ENCODE peak calls at places on chromosomes 6 and 20, in four cellular contexts. N is A549, T is HepG2, W is endothelial cell of umbilical vein. C is an unnamed sample.

GRCh38 chr6:168353041-168353440 is 33.5 kb upstream of the DACT2 start:
- DNase-seq in N (no peak), T (no peak), W (no peak), C (no peak)

GRCh38 chr20:4434681-4435080 is 287.0 kb upstream of the PRND start:
- DNase-seq in N (no peak), T (no peak), W (no peak), C (no peak)

GRCh38 chr20:3812975-3813599 is 7.3 kb upstream of the AP5S1 start:
- DNase-seq in N (no peak), T (no peak), W (no peak), C (no peak)

GRCh38 chr6:148370171-148370570 is 27.5 kb downstream of the SASH1 start:
- DNase-seq in N (no peak), T (no peak), W (no peak), C (no peak)

GRCh38 chr6:143286280-143286795 is 164.2 kb downstream of the ADAT2 start:
- DNase-seq in N (no peak), T (no peak), W (peak), C (no peak)

GRCh38 chr6:75531174-75531573 is 37.6 kb upstream of the FILIP1 start:
- DNase-seq in N (no peak), T (no peak), W (peak), C (no peak)

GRCh38 chr6:20708367-20709124 is 174.3 kb downstream of the CDKAL1 start:
- DNase-seq in N (no peak), T (no peak), W (no peak), C (no peak)

GRCh38 chr6:104268389-104268788 is 591.3 kb downstream of the HACE1 start:
- DNase-seq in N (no peak), T (no peak), W (no peak), C (no peak)

GRCh38 chr20:41135187-41135887 is 2.0 kb upstream of the PLCG1 start:
- DNase-seq in N (peak), T (peak), W (peak), C (peak)

GRCh38 chr6:104885518-104886043 is 25.9 kb upstream of the HACE1 start:
- DNase-seq in N (no peak), T (no peak), W (no peak), C (no peak)

GRCh38 chr6:29924731-29925130 is 17.6 kb upstream of the HLA-A start:
- DNase-seq in N (no peak), T (no peak), W (no peak), C (no peak)

GRCh38 chr6:82875573-82876185 is 190.0 kb downstream of the UBE3D start:
- DNase-seq in N (peak), T (no peak), W (peak), C (no peak)

GRCh38 chr20:15637971-15638754 is 935.1 kb downstream of the KIF16B start:
- DNase-seq in N (no peak), T (no peak), W (peak), C (no peak)

GRCh38 chr6:159701413-159701999 is 8.5 kb upstream of the SOD2 start:
- DNase-seq in N (peak), T (peak), W (peak), C (peak)

GRCh38 chr6:150516199-150516598 is 83.5 kb upstream of the PLEKHG1 start:
- DNase-seq in N (no peak), T (no peak), W (no peak), C (no peak)

GRCh38 chr20:37918035-37918434 is 15.1 kb downstream of the VSTM2L start:
- DNase-seq in N (no peak), T (no peak), W (no peak), C (no peak)

GRCh38 chr6:102670756-102671155 is 1277.2 kb downstream of the GRIK2 start:
- DNase-seq in N (no peak), T (no peak), W (no peak), C (no peak)

GRCh38 chr6:35552285-35552917 is 39.7 kb upstream of the TULP1 start:
- DNase-seq in N (peak), T (peak), W (peak), C (peak)

GRCh38 chr6:149080511-149080910 is 237.0 kb upstream of the TAB2 start:
- DNase-seq in N (no peak), T (no peak), W (no peak), C (no peak)

GRCh38 chr6:42086046-42086664 is 35.8 kb downstream of the TAF8 start:
- DNase-seq in N (peak), T (no peak), W (peak), C (no peak)

GRCh38 chr20:23235173-23236027 is 115.2 kb upstream of the NXT1 start:
- DNase-seq in N (peak), T (peak), W (peak), C (peak)

GRCh38 chr6:34520645-34521462 is 35.3 kb downstream of the SPDEF start:
- DNase-seq in N (no peak), T (no peak), W (no peak), C (no peak)

GRCh38 chr20:1835126-1835525 is 60.1 kb upstream of the SIRPA start:
- DNase-seq in N (no peak), T (no peak), W (no peak), C (no peak)

GRCh38 chr20:37986873-37987601 is 46.2 kb downstream of the TTI1 start:
- DNase-seq in N (no peak), T (peak), W (no peak), C (no peak)

GRCh38 chr6:28423546-28423945 is 19.7 kb downstream of the ZSCAN23 start:
- DNase-seq in N (no peak), T (no peak), W (no peak), C (no peak)

GRCh38 chr6:130503146-130503545 is 137.3 kb downstream of the TMEM200A start:
- DNase-seq in N (no peak), T (no peak), W (no peak), C (no peak)

GRCh38 chr6:5025911-5026819 is 22.3 kb upstream of the RPP40 start:
- DNase-seq in N (no peak), T (peak), W (peak), C (peak)

GRCh38 chr20:2527762-2528161 is 8.6 kb upstream of the TMC2 start:
- DNase-seq in N (no peak), T (no peak), W (no peak), C (no peak)

GRCh38 chr6:167481527-167481926 is 156.6 kb downstream of the TTLL2 start:
- DNase-seq in N (no peak), T (no peak), W (peak), C (no peak)

GRCh38 chr6:157983439-157984119 is 1.9 kb downstream of the SYNJ2 start:
- DNase-seq in N (no peak), T (no peak), W (no peak), C (no peak)

GRCh38 chr6:30556714-30556963 is 350 bp upstream of the GNL1 start:
- DNase-seq in N (no peak), T (no peak), W (no peak), C (no peak)

GRCh38 chr20:57198359-57199072 is 67.9 kb downstream of the BMP7 start:
- DNase-seq in N (no peak), T (no peak), W (no peak), C (peak)

GRCh38 chr20:45229264-45230056 is 8.3 kb downstream of the SEMG2 start:
- DNase-seq in N (no peak), T (peak), W (no peak), C (peak)

GRCh38 chr20:50731930-50732690 is 730 bp downstream of the PARD6B start:
- DNase-seq in N (peak), T (peak), W (no peak), C (no peak)

GRCh38 chr20:45489083-45489531 is 19.6 kb downstream of the WFDC2 start:
- DNase-seq in N (no peak), T (no peak), W (peak), C (no peak)

GRCh38 chr20:1536893-1537730 is 20.4 kb downstream of the SIRPD start:
- DNase-seq in N (no peak), T (no peak), W (no peak), C (peak)

GRCh38 chr6:43766964-43767461 is 3.0 kb upstream of the VEGFA start:
- DNase-seq in N (no peak), T (peak), W (no peak), C (no peak)
- TF ChIP-seq MYC in N (no peak), T (no peak), W (no peak), C (no peak)

DNA sequence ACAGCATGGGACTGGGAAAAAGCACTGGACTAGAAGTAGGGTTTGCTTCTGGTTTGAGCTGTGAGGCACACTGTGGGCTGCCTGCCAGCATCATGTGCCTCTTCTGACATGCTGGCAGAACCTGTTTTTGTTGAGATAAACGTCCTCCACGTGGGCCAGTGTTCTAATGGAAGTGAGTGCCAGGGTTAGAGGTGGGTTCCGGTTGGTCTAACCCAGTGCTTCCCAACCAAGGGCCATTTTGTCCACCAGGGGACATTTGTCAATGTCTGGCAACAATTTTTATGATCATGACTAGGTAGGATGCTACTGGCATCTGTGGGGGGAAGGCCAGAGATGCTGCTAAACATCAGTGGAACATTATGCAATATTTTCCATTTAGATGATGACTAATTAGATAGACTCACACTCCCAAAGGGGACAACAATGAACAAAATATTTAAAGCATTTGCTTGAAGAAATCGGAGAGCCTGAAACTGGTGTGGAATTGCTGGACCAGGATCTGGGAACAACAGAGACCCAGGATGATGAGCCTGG is 7.8 kb upstream of the APMAP start:
- DNase-seq in N (peak), T (no peak), W (peak), C (peak)
- TF ChIP-seq CTCF in N (no peak), T (no peak), W (no peak), C (no peak)

GRCh38 chr6:145067430-145067829 is 667.9 kb downstream of the EPM2A start:
- DNase-seq in N (no peak), T (no peak), W (no peak), C (no peak)
- TF ChIP-seq MYC in N (no peak), T (no peak), W (no peak), C (no peak)

DNA sequence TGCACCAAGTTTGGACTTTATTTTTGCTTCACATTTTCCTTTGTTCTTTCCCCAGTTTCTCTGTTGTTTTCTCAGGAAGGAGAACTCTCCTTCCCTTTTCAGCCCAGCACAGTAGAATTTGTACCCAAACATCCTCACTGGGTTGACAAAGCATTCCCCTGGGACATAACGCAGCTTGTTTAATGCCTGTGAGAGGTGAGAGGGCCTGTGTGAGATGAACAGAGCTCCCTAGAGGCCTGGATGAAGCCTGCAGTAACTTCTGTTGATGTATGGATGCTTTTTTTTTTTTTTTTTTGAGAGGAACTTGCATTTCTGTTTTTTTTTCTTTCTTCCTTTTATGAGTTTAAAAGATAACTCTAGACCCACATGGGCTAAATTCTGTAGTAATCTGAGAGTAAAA is 104.9 kb upstream of the SLC22A23 start:
- DNase-seq in N (no peak), T (peak), W (peak), C (peak)
- TF ChIP-seq CTCF in N (no peak), T (peak), W (peak), C (no peak)

GRCh38 chr20:7493311-7493710 is 446.9 kb downstream of the HAO1 start:
- DNase-seq in N (no peak), T (no peak), W (no peak), C (no peak)

GRCh38 chr20:7499201-7499600 is 441.1 kb downstream of the HAO1 start:
- DNase-seq in N (no peak), T (no peak), W (peak), C (no peak)

GRCh38 chr20:7500362-7500761 is 439.9 kb downstream of the HAO1 start:
- DNase-seq in N (no peak), T (no peak), W (no peak), C (no peak)

GRCh38 chr20:7496394-7497111 is 443.7 kb downstream of the HAO1 start:
- DNase-seq in N (no peak), T (no peak), W (peak), C (no peak)

GRCh38 chr20:7497985-7498384 is 442.3 kb downstream of the HAO1 start:
- DNase-seq in N (no peak), T (no peak), W (peak), C (no peak)
- TF ChIP-seq MYC in N (no peak), T (no peak), W (no peak), C (no peak)

DNA sequence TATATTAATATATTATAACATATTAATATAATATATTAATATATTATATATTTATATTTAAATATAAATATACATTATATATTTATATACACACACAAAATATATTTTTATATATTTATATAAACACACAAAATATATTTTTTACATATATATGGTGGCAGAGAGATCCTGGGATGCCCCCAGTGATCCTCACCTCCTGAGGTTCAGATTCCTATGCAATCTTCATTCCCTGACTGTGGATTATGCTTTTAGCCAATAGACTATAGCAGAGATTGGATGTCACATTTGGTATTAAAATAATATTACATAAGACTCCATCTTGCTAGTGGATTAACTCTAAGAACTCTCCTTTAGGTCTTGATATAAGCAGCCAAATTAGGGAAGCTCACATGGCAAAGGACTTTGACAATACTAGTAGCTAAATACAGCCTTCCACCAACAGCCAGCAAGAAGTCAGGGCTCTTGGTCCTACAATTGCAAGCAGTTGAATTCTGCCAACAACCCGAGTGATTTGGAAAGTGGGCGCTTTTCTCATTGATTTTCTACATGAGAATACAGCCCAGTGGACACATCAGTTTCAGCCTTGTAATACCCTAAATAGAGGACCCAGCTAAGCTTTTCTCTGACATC is 681.0 kb downstream of the C6orf118 start:
- DNase-seq in N (no peak), T (no peak), W (no peak), C (peak)
- TF ChIP-seq CTCF in N (no peak), T (no peak), W (no peak), C (no peak)

GRCh38 chr20:48825551-48825885 is 2.3 kb downstream of the PREX1 start:
- DNase-seq in N (no peak), T (no peak), W (no peak), C (no peak)

GRCh38 chr20:48827880-48828733 is at the start of gene PREX1:
- DNase-seq in N (peak), T (no peak), W (peak), C (peak)

GRCh38 chr20:48826064-48826463 is 1.7 kb downstream of the PREX1 start:
- DNase-seq in N (no peak), T (no peak), W (no peak), C (peak)

GRCh38 chr20:48828734-48829460 is 1.1 kb upstream of the PREX1 start:
- DNase-seq in N (peak), T (no peak), W (no peak), C (peak)

DNA sequence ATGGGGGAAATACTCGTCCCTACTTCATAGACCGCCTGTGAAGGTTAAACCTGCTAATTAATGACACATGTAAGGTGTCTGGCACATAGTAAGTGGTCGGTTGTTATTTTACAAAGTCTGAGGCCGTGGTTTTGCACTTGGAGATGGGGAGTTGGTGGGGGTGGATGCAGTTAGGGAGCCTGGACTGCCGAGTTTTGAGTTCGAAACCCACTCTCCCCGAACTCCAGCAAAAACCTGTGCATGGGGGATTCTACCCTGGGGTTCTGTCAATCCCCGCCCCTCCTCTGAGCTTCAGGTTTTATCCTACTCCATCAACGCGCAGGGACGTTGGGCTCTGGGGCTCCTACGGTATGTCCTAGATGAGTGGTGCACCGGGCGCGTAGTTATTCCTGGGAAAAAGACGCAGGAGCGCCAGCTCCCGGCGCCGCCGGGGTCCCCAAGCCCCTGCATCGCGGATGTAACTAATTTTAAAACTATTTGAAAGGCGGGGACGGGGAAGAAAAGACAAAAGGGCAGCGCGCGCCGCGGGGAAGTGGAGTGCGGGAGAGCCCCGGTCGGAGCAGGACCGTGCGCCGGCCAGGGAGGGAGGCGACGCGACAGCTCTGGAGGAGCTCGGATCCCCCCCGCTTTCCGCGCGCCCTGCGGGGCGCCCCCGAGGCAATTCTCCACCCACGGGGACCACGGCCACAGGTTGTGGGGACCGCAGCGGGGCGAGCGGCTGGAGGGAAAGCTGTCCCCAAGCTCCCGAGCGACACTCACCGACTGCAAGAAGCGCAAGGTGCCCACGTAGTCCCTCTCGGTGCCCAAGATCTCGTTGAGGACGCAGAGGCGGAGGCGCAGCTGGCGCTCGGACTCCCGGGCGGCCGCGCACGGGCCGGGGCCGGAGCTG is 672 bp downstream of the PREX1 start:
- DNase-seq in N (no peak), T (no peak), W (peak), C (peak)
- TF ChIP-seq MYC in N (no peak), T (no peak), W (no peak), C (no peak)